ENCODE peak calls at places on chromosome 2, in eight cellular contexts. L is tibial nerve, F is K562, T is sigmoid colon, G is stomach, B is suprapubic skin, E is transverse colon, S is SK-N-SH. D is an unnamed sample.

GRCh38 chr2:107747964-107748583 is 78.6 kb upstream of the RGPD4 start:
- DNase-seq in L (no peak), F (no peak), T (no peak), G (no peak), B (no peak), E (no peak), S (no peak), D (no peak)

GRCh38 chr2:47560107-47560819 is 157.3 kb downstream of the MSH2 start:
- DNase-seq in L (no peak), F (no peak), T (no peak), G (no peak), B (no peak), E (no peak), S (no peak), D (no peak)

GRCh38 chr2:68730828-68731227 is 3.8 kb upstream of the ARHGAP25 start:
- DNase-seq in L (no peak), F (no peak), T (no peak), G (no peak), B (no peak), E (no peak), S (no peak), D (no peak)

GRCh38 chr2:240687045-240687740 is 4.5 kb upstream of the AQP12A start:
- DNase-seq in L (no peak), F (no peak), T (no peak), G (no peak), B (no peak), E (no peak), S (peak; percentile 34), D (peak; percentile 87)

GRCh38 chr2:64840419-64840818 is 148.8 kb upstream of the SLC1A4 start:
- DNase-seq in L (no peak), F (no peak), T (no peak), G (no peak), B (no peak), E (no peak), S (no peak), D (no peak)

GRCh38 chr2:100887039-100887578 is 67.2 kb downstream of the NPAS2 start:
- DNase-seq in L (no peak), F (no peak), T (no peak), G (no peak), B (no peak), E (no peak), S (no peak), D (no peak)

GRCh38 chr2:116719841-116720240 is 1094.7 kb upstream of the DDX18 start:
- DNase-seq in L (no peak), F (no peak), T (no peak), G (no peak), B (no peak), E (no peak), S (no peak), D (no peak)

GRCh38 chr2:84959045-84959493 is 11.9 kb upstream of the KCMF1 start:
- DNase-seq in L (no peak), F (no peak), T (no peak), G (no peak), B (no peak), E (no peak), S (no peak), D (no peak)

GRCh38 chr2:102200539-102200938 is 13.7 kb downstream of the IL1RL2 start:
- DNase-seq in L (no peak), F (no peak), T (no peak), G (no peak), B (no peak), E (no peak), S (no peak), D (no peak)

GRCh38 chr2:145325485-145325884 is 805.6 kb upstream of the ZEB2 start:
- DNase-seq in L (no peak), F (no peak), T (no peak), G (no peak), B (no peak), E (no peak), S (no peak), D (no peak)

GRCh38 chr2:136067897-136068540 is 49.9 kb downstream of the CXCR4 start:
- DNase-seq in L (no peak), F (no peak), T (no peak), G (no peak), B (no peak), E (no peak), S (peak; percentile 62), D (no peak)

GRCh38 chr2:136067465-136067864 is 50.5 kb downstream of the CXCR4 start:
- DNase-seq in L (no peak), F (no peak), T (no peak), G (no peak), B (no peak), E (no peak), S (no peak), D (no peak)

GRCh38 chr2:136072616-136073015 is 45.3 kb downstream of the CXCR4 start:
- DNase-seq in L (no peak), F (no peak), T (no peak), G (no peak), B (no peak), E (no peak), S (no peak), D (no peak)

GRCh38 chr2:136068828-136069227 is 49.1 kb downstream of the CXCR4 start:
- DNase-seq in L (no peak), F (no peak), T (no peak), G (no peak), B (no peak), E (no peak), S (no peak), D (no peak)

GRCh38 chr2:136070913-136071312 is 47.0 kb downstream of the CXCR4 start:
- DNase-seq in L (no peak), F (no peak), T (no peak), G (no peak), B (no peak), E (no peak), S (no peak), D (no peak)
- H3K4me1 ChIP-seq in L (no peaks in the 10 kb centered on the region), F (no peaks in the 10 kb centered on the region), T (no peaks in the 10 kb centered on the region), G (no peaks in the 10 kb centered on the region), B (no peaks in the 10 kb centered on the region), E (no peaks in the 10 kb centered on the region), S (peaks cover 33% of the 10 kb centered on the region), D (peaks cover 4% of the 10 kb centered on the region)

GRCh38 chr2:88233216-88233615 is 63.1 kb downstream of the THNSL2 start:
- DNase-seq in L (no peak), F (no peak), T (no peak), G (no peak), B (no peak), E (no peak), S (no peak), D (no peak)
- H3K27me3 ChIP-seq in L (no peaks in the 10 kb centered on the region), F (no peaks in the 10 kb centered on the region), T (no peaks in the 10 kb centered on the region), G (no peaks in the 10 kb centered on the region), B (no peaks in the 10 kb centered on the region), E (no peaks in the 10 kb centered on the region), S (no peaks in the 10 kb centered on the region), D (no peaks in the 10 kb centered on the region)

GRCh38 chr2:216621292-216621691 is 11.9 kb upstream of the IGFBP2 start:
- DNase-seq in L (no peak), F (no peak), T (no peak), G (peak; percentile 40), B (no peak), E (no peak), S (no peak), D (no peak)

GRCh38 chr2:216618785-216619184 is 14.4 kb upstream of the IGFBP2 start:
- DNase-seq in L (no peak), F (no peak), T (no peak), G (no peak), B (no peak), E (no peak), S (no peak), D (no peak)

GRCh38 chr2:216622526-216622925 is 10.7 kb upstream of the IGFBP2 start:
- DNase-seq in L (no peak), F (no peak), T (no peak), G (no peak), B (no peak), E (no peak), S (no peak), D (no peak)

GRCh38 chr2:216619411-216620393 is 13.5 kb upstream of the IGFBP2 start:
- DNase-seq in L (no peak), F (no peak), T (no peak), G (no peak), B (no peak), E (no peak), S (peak; percentile 74), D (no peak)

DNA sequence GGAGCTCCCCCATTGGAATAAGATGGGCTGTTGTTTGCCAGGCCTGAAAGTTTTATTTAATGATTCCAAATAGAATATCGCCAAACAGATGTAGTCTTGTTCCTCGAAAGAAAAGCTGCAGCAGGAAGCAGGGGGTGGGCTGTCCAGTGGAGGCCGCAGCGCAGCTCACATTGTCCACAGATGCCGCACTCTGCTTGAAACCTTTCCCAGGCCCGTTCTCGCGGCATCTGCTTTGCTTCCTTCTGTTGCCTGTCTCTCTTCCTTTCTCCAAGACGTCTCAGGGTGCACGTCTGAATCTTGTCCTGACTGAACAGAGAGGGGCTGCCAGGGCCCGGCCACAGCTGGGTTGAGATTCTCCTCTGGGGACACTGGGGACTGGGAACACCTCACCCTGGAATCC is 12.4 kb upstream of the IGFBP2 start:
- DNase-seq in L (no peak), F (no peak), T (peak; percentile 69), G (no peak), B (no peak), E (no peak), S (no peak), D (no peak)
- TF ChIP-seq EP300 in L (no peak), F (no peak), T (no peak), G (no peak), B (no peak), E (no peak), S (no peak), D (no peak)

DNA sequence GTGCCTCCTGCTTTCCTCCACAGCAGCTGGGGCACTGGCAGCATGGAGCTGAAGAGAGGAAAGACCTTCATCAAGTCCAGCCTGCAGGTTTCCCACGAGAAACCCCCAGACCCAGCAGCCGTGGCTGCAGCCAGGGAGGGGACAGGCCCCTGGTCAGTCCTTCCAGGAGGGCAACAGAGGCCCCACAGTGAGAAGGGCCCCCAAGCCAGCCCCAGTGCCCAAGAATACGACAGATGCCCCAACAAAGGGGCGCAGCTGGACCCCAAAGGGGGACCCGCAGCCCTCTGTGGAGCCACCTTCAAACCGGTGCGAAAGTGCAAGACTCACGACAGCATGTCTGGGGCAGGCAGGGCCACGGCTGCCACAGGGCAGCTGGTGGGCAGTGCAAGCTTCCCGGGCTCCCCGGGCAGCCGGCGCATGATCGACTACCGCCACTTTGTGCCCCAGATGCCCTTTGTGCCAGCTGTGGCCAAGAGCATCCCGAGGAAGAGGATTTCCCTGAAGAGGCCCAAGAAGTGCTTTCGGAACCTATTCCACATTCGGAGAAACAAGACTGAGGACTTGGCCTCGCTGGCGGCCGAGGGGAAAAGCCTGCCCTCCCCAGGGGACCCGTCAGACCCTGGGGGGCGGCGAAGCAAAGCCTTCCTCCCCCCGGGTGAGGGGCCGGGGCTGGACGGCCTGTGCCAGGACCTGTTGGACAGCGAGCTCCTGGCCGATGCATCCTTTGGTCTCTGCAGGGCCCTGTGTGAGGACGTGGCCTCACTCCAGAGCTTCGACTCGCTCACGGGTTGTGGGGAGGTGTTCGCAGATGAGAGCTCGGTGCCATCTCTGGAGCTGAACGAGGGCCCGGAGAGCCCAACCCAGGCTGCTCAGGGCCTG is 6.9 kb downstream of the AMER3 start:
- DNase-seq in L (no peak), F (no peak), T (no peak), G (no peak), B (no peak), E (no peak), S (no peak), D (peak; percentile 84)
- H3K4me1 ChIP-seq in L (no peaks in the 10 kb centered on the region), F (no peaks in the 10 kb centered on the region), T (no peaks in the 10 kb centered on the region), G (no peaks in the 10 kb centered on the region), B (no peaks in the 10 kb centered on the region), E (no peaks in the 10 kb centered on the region), S (peaks cover 18% of the 10 kb centered on the region), D (no peaks in the 10 kb centered on the region)

D was measured in esophagus muscularis mucosa.